ENCODE peak calls at places on chromosomes 6 and 20, in eight cellular contexts. W, H, J, G, Q, I, B and X are unnamed samples.

GRCh38 chr6:21616005-21616404 is 22.5 kb downstream of the SOX4 start:
- DNase-seq in W (no peak), H (no peak), J (no peak), G (no peak), Q (no peak), I (peak; percentile 50), B (no peak), X (no peak)

GRCh38 chr20:4763776-4764525 is 42.2 kb downstream of the PRND start:
- DNase-seq in W (no peak), H (no peak), J (no peak), G (no peak), Q (no peak), I (no peak), B (no peak), X (no peak)

GRCh38 chr6:137405806-137406205 is 88.4 kb downstream of the OLIG3 start:
- DNase-seq in W (no peak), H (no peak), J (no peak), G (no peak), Q (no peak), I (no peak), B (no peak), X (no peak)

GRCh38 chr6:45631396-45631795 is 253.7 kb upstream of the SUPT3H start:
- DNase-seq in W (no peak), H (no peak), J (no peak), G (no peak), Q (no peak), I (no peak), B (no peak), X (no peak)

GRCh38 chr6:23154159-23154558 is 584.8 kb downstream of the HDGFL1 start:
- DNase-seq in W (no peak), H (no peak), J (no peak), G (no peak), Q (no peak), I (no peak), B (no peak), X (no peak)

GRCh38 chr6:82711992-82712788 is 348.6 kb downstream of the TPBG start:
- DNase-seq in W (no peak), H (no peak), J (no peak), G (no peak), Q (no peak), I (no peak), B (no peak), X (no peak)

GRCh38 chr20:34345426-34345757 is 17.7 kb upstream of the ITCH start:
- DNase-seq in W (no peak), H (no peak), J (no peak), G (no peak), Q (no peak), I (no peak), B (no peak), X (no peak)

GRCh38 chr20:62732356-62732755 is 23.7 kb downstream of the NTSR1 start:
- DNase-seq in W (no peak), H (no peak), J (no peak), G (no peak), Q (no peak), I (no peak), B (no peak), X (no peak)

GRCh38 chr20:58900292-58900931 is 47.9 kb downstream of the GNAS start:
- DNase-seq in W (no peak), H (no peak), J (no peak), G (no peak), Q (no peak), I (no peak), B (no peak), X (no peak)

GRCh38 chr20:35466856-35467255 is 11.5 kb downstream of the CEP250 start:
- DNase-seq in W (no peak), H (no peak), J (no peak), G (no peak), Q (no peak), I (no peak), B (no peak), X (no peak)

DNA sequence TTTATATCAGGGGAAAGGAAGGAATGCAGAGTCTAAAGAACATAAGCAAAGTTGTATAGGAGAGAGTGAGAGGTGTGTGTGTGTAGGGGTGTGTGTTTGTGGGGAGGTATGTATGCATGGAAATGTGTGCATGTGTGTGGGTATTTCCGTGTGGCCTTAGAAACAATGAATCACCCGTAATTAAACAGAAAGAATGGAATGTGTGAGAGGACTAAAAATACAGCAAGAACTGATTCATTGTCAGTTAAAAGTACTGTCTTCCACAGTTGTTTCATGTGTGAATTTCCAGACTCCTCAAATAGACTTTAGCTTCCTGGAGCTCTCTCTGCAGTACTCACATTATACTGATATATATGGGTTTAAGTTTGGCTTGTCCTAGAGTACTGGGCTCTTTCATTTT is 145.7 kb downstream of the RIMS1 start:
- DNase-seq in W (no peak), H (no peak), J (no peak), G (no peak), Q (no peak), I (no peak), B (no peak), X (no peak)
- TF ChIP-seq RAD21 in W (no peak), H (no peak), J (no peak), G (no peak), Q (no peak), I (no peak), B (no peak), X (no peak)

GRCh38 chr20:46324960-46325703 is 16.8 kb upstream of the CDH22 start:
- DNase-seq in W (no peak), H (no peak), J (peak; percentile 69), G (peak; percentile 62), Q (peak; percentile 46), I (peak; percentile 71), B (no peak), X (peak; percentile 7)
- TF ChIP-seq RAD21 in W (no peak), H (peak; percentile 56), J (peak; percentile 33), G (peak; percentile 50), Q (no peak), I (peak; percentile 60), B (peak; percentile 55), X (peak; percentile 30)

DNA sequence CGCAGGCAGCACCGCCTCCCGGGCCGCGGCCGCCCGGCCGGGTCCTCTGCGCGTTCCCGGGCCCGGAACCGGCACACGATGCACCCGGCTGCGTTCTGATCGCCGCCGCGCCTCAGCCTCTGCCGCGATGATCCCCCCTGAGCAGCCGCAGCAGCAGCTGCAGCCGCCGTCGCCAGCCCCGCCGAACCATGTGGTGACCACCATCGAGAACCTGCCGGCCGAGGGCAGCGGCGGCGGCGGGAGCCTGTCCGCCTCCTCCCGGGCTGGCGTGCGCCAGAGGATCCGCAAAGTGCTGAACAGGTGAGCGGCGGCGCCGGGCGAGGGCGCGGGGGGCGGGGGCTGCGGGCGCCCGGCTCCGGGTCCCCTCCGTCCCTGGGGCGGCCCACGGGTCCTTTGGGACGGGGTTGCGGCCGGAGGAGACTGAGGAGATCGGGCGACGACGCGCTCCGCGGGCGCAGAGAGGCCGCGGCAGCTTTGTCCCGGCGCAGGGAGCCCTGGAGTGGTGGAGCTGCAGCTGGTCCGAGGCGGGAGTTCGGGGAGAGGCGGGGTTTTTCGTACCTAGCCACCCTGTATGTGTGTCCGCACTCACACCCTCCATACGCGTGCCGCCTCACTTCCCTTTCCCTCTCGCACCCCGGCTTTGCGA is 659 bp downstream of the SLC35F1 start:
- DNase-seq in W (no peak), H (no peak), J (no peak), G (no peak), Q (no peak), I (peak; percentile 69), B (no peak), X (no peak)
- TF ChIP-seq RAD21 in W (no peak), H (no peak), J (no peak), G (no peak), Q (no peak), I (no peak), B (no peak), X (no peak)

DNA sequence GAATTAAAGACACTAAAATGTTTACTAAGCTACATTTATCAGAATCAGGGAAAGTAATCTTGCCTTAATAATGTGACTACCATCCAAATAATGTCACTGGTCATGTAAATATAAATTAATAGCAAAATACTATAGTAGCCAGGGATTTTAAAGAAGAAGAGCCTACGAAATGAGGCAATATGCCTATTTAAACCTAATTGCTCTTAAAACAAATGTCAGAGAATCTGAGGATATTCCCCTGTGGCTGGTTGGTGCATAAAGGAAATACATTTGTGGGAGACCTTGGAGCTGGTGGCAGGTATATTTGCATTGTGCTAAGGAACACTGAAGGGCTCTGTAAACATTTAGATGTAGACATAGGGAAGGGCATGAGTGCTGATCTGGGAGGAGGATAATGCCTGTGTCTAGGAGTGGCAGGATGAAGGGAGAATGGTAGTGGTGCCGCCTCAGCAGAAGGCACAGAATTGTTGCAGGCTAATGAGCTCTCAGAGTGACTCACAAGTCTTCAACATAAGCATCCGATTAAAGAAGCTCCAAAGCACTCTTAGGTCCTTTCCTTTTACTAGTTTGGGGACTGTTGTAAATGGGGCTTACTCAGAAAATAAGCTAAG is 85.9 kb downstream of the CD164 start:
- DNase-seq in W (no peak), H (no peak), J (peak; percentile 47), G (no peak), Q (no peak), I (no peak), B (no peak), X (no peak)
- TF ChIP-seq RAD21 in W (no peak), H (no peak), J (no peak), G (no peak), Q (no peak), I (no peak), B (no peak), X (no peak)

GRCh38 chr6:79687759-79688158 is 56.6 kb downstream of the SH3BGRL2 start:
- DNase-seq in W (no peak), H (no peak), J (peak; percentile 13), G (no peak), Q (peak; percentile 24), I (no peak), B (no peak), X (no peak)
- TF ChIP-seq RAD21 in W (no peak), H (no peak), J (no peak), G (no peak), Q (no peak), I (no peak), B (no peak), X (no peak)

GRCh38 chr6:154814063-154814462 is 80.8 kb downstream of the SCAF8 start:
- DNase-seq in W (peak; percentile 52), H (no peak), J (no peak), G (no peak), Q (no peak), I (no peak), B (no peak), X (no peak)

GRCh38 chr6:154821099-154821498 is 87.9 kb downstream of the SCAF8 start:
- DNase-seq in W (no peak), H (no peak), J (no peak), G (no peak), Q (no peak), I (no peak), B (no peak), X (no peak)

GRCh38 chr6:154821638-154822037 is 88.4 kb downstream of the SCAF8 start:
- DNase-seq in W (no peak), H (no peak), J (no peak), G (no peak), Q (no peak), I (no peak), B (no peak), X (no peak)

GRCh38 chr6:154815938-154816820 is 83.0 kb downstream of the SCAF8 start:
- DNase-seq in W (no peak), H (no peak), J (no peak), G (no peak), Q (no peak), I (no peak), B (no peak), X (peak; percentile 61)
- TF ChIP-seq RAD21 in W (no peak), H (no peak), J (no peak), G (no peak), Q (no peak), I (no peak), B (no peak), X (no peak)

GRCh38 chr20:24981282-24981681 is 11.3 kb downstream of the APMAP start:
- DNase-seq in W (no peak), H (no peak), J (no peak), G (no peak), Q (no peak), I (no peak), B (no peak), X (no peak)
- TF ChIP-seq RAD21 in W (no peak), H (no peak), J (no peak), G (no peak), Q (no peak), I (no peak), B (no peak), X (no peak)